ENCODE peak calls at places on chromosomes 3 and 15, in seven cellular contexts. G is T-helper 2 cell; H is putamen; Q is stimulated activated CD4-positive, alpha-beta T cell treated with anti-CD3 and anti-CD28 coated beads, Interleukin-15, amount 100 ng/mL, for 24 hours; O is mesendoderm; K is osteoblast; Z is naive thymus-derived CD4-positive, alpha-beta T cell. W is an unnamed sample.

GRCh38 chr3:11582123-11582968 is 61.4 kb downstream of the VGLL4 start:
- DNase-seq in G (no peak), H (peak; percentile 85), Q (no peak), O (peak; percentile 79), K (peak; percentile 91), Z (no peak), W (peak; percentile 94)

GRCh38 chr3:106570426-106570825 is 701.6 kb upstream of the CBLB start:
- DNase-seq in G (no peak), H (no peak), Q (no peak), O (no peak), K (no peak), Z (no peak), W (no peak)

GRCh38 chr15:58477228-58477627 is 45.4 kb downstream of the LIPC start:
- DNase-seq in G (no peak), H (no peak), Q (no peak), O (no peak), K (no peak), Z (no peak), W (peak; percentile 31)

GRCh38 chr15:75025102-75025501 is 1.7 kb downstream of the PPCDC start:
- DNase-seq in G (no peak), H (no peak), Q (no peak), O (no peak), K (no peak), Z (no peak), W (no peak)

GRCh38 chr3:71710906-71711494 is 14.2 kb downstream of the EIF4E3 start:
- DNase-seq in G (no peak), H (no peak), Q (no peak), O (peak; percentile 72), K (peak; percentile 73), Z (no peak), W (peak; percentile 75)

GRCh38 chr3:32391643-32392529 is at the start of gene CMTM7:
- DNase-seq in G (peak; percentile 58), H (no peak), Q (peak; percentile 79), O (peak; percentile 70), K (peak; percentile 89), Z (peak; percentile 33), W (peak; percentile 94)

GRCh38 chr15:82585072-82585471 is 44.8 kb upstream of the RPS17 start:
- DNase-seq in G (no peak), H (no peak), Q (no peak), O (no peak), K (no peak), Z (no peak), W (peak; percentile 24)

GRCh38 chr3:194404365-194405140 is 5.5 kb upstream of the GP5 start:
- DNase-seq in G (no peak), H (peak; percentile 61), Q (peak; percentile 39), O (no peak), K (no peak), Z (no peak), W (peak; percentile 71)

GRCh38 chr3:39499651-39500273 is 32.3 kb downstream of the MOBP start:
- DNase-seq in G (no peak), H (no peak), Q (no peak), O (peak; percentile 30), K (no peak), Z (no peak), W (no peak)

GRCh38 chr3:154969366-154969765 is 110.8 kb upstream of the MME start:
- DNase-seq in G (no peak), H (no peak), Q (no peak), O (no peak), K (no peak), Z (no peak), W (no peak)

GRCh38 chr15:90598053-90598577 is 68.4 kb downstream of the CRTC3 start:
- DNase-seq in G (no peak), H (peak; percentile 67), Q (no peak), O (peak; percentile 65), K (no peak), Z (no peak), W (no peak)